ENCODE peak calls at places on chromosomes 5 and 9, in four cellular contexts. T, D, Q and R are unnamed samples.

GRCh38 chr9:79858509-79858908 is 286.7 kb downstream of the TLE4 start:
- DNase-seq in T (peak), D (no peak), Q (no peak), R (no peak)

GRCh38 chr5:32722957-32723356 is 11.8 kb downstream of the NPR3 start:
- DNase-seq in T (no peak), D (no peak), Q (no peak), R (no peak)

GRCh38 chr9:81871695-81872094 is 56.5 kb upstream of the SPATA31D4 start:
- DNase-seq in T (peak), D (no peak), Q (no peak), R (no peak)

GRCh38 chr9:6132650-6133049 is 83.0 kb upstream of the IL33 start:
- DNase-seq in T (no peak), D (no peak), Q (no peak), R (no peak)

GRCh38 chr9:126379661-126380365 is 53.2 kb downstream of the MVB12B start:
- DNase-seq in T (peak), D (no peak), Q (no peak), R (no peak)

GRCh38 chr9:69497816-69498215 is 172.8 kb downstream of the ENTREP1 start:
- DNase-seq in T (no peak), D (no peak), Q (no peak), R (no peak)

GRCh38 chr9:113853333-113853732 is 22.8 kb upstream of the ZNF618 start:
- DNase-seq in T (no peak), D (peak), Q (no peak), R (no peak)

GRCh38 chr5:133610489-133611356 is 1.6 kb downstream of the FSTL4 start:
- DNase-seq in T (peak), D (no peak), Q (no peak), R (no peak)

GRCh38 chr9:4774209-4774608 is 18.5 kb upstream of the RCL1 start:
- DNase-seq in T (no peak), D (no peak), Q (no peak), R (no peak)

GRCh38 chr5:73280821-73281746 is 108.1 kb downstream of the TMEM174 start:
- DNase-seq in T (peak), D (no peak), Q (no peak), R (no peak)

GRCh38 chr9:127417130-127418036 is 6.8 kb upstream of the ZNF79 start:
- DNase-seq in T (peak), D (no peak), Q (no peak), R (no peak)

GRCh38 chr5:81269751-81270686 is 31.4 kb upstream of the ZCCHC9 start:
- DNase-seq in T (no peak), D (no peak), Q (no peak), R (no peak)

GRCh38 chr5:121199238-121199999 is 652.3 kb upstream of the FTMT start:
- DNase-seq in T (no peak), D (no peak), Q (no peak), R (no peak)

GRCh38 chr5:39158127-39158593 is 61.2 kb downstream of the FYB1 start:
- DNase-seq in T (peak), D (no peak), Q (no peak), R (no peak)